ENCODE peak calls at places on chromosomes 4 and X, in eight cellular contexts. One of them, this sample, is unnamed.

GRCh38 chrX:110317079-110317819 is 636 bp downstream of the AMMECR1 start:
- DNase-seq in RWPE2: peak
- DNase-seq in A549: peak
- DNase-seq in esophagus muscularis mucosa: no peak
- DNase-seq in GM23338: peak
- DNase-seq in right atrium auricular region: no peak
- DNase-seq in A673: peak
- DNase-seq in mammary epithelial cell: no peak
- DNase-seq in this sample: peak

GRCh38 chr4:13988347-13989265 is 361.1 kb upstream of the BOD1L1 start:
- DNase-seq in right atrium auricular region: peak
- DNase-seq in RWPE2: peak
- DNase-seq in esophagus muscularis mucosa: peak
- DNase-seq in mammary epithelial cell: peak
- DNase-seq in GM23338: no peak
- DNase-seq in A549: peak
- DNase-seq in A673: peak
- DNase-seq in this sample: peak

GRCh38 chr4:153852501-153852900 is 63.6 kb upstream of the SFRP2 start:
- DNase-seq in mammary epithelial cell: no peak
- DNase-seq in esophagus muscularis mucosa: no peak
- DNase-seq in right atrium auricular region: no peak
- DNase-seq in RWPE2: no peak
- DNase-seq in A549: no peak
- DNase-seq in A673: no peak
- DNase-seq in GM23338: no peak
- DNase-seq in this sample: peak

GRCh38 chrX:72100824-72101351 is 30.8 kb downstream of the RTL5 start:
- DNase-seq in GM23338: no peak
- DNase-seq in A549: no peak
- DNase-seq in RWPE2: no peak
- DNase-seq in A673: no peak
- DNase-seq in right atrium auricular region: no peak
- DNase-seq in esophagus muscularis mucosa: no peak
- DNase-seq in mammary epithelial cell: no peak
- DNase-seq in this sample: no peak

GRCh38 chr4:158193171-158193749 is 17.0 kb upstream of the TMEM144 start:
- DNase-seq in esophagus muscularis mucosa: no peak
- DNase-seq in A549: peak
- DNase-seq in mammary epithelial cell: no peak
- DNase-seq in GM23338: peak
- DNase-seq in A673: peak
- DNase-seq in RWPE2: no peak
- DNase-seq in right atrium auricular region: no peak
- DNase-seq in this sample: peak

GRCh38 chr4:52780206-52780605 is 29.0 kb upstream of the ERVMER34-1 start:
- DNase-seq in right atrium auricular region: no peak
- DNase-seq in mammary epithelial cell: no peak
- DNase-seq in RWPE2: no peak
- DNase-seq in esophagus muscularis mucosa: peak
- DNase-seq in A549: no peak
- DNase-seq in A673: no peak
- DNase-seq in GM23338: no peak
- DNase-seq in this sample: peak

GRCh38 chrX:22041931-22042530 is 9.9 kb downstream of the PHEX start:
- DNase-seq in GM23338: no peak
- DNase-seq in RWPE2: no peak
- DNase-seq in right atrium auricular region: no peak
- DNase-seq in esophagus muscularis mucosa: no peak
- DNase-seq in A673: no peak
- DNase-seq in mammary epithelial cell: no peak
- DNase-seq in A549: no peak
- DNase-seq in this sample: no peak

GRCh38 chrX:42127563-42127962 is 204.2 kb upstream of the CASK start:
- DNase-seq in RWPE2: no peak
- DNase-seq in GM23338: no peak
- DNase-seq in right atrium auricular region: no peak
- DNase-seq in mammary epithelial cell: no peak
- DNase-seq in esophagus muscularis mucosa: no peak
- DNase-seq in A673: peak
- DNase-seq in A549: no peak
- DNase-seq in this sample: no peak

GRCh38 chr4:126839066-126839465 is 793.7 kb upstream of the INTU start:
- DNase-seq in RWPE2: no peak
- DNase-seq in esophagus muscularis mucosa: no peak
- DNase-seq in mammary epithelial cell: no peak
- DNase-seq in A549: no peak
- DNase-seq in GM23338: no peak
- DNase-seq in A673: no peak
- DNase-seq in right atrium auricular region: no peak
- DNase-seq in this sample: peak

GRCh38 chr4:52780627-52781354 is 29.6 kb upstream of the ERVMER34-1 start:
- DNase-seq in A673: peak
- DNase-seq in GM23338: peak
- DNase-seq in A549: peak
- DNase-seq in esophagus muscularis mucosa: peak
- DNase-seq in right atrium auricular region: no peak
- DNase-seq in RWPE2: no peak
- DNase-seq in mammary epithelial cell: no peak
- DNase-seq in this sample: peak

GRCh38 chr4:23747131-23747752 is 142.6 kb downstream of the PPARGC1A start:
- DNase-seq in right atrium auricular region: no peak
- DNase-seq in esophagus muscularis mucosa: no peak
- DNase-seq in RWPE2: no peak
- DNase-seq in A549: no peak
- DNase-seq in GM23338: no peak
- DNase-seq in mammary epithelial cell: no peak
- DNase-seq in A673: no peak
- DNase-seq in this sample: no peak

GRCh38 chr4:153159728-153160221 is 44.5 kb upstream of the TRIM2 start:
- DNase-seq in mammary epithelial cell: peak
- DNase-seq in esophagus muscularis mucosa: no peak
- DNase-seq in RWPE2: no peak
- DNase-seq in right atrium auricular region: no peak
- DNase-seq in A673: peak
- DNase-seq in GM23338: no peak
- DNase-seq in A549: no peak
- DNase-seq in this sample: peak

GRCh38 chrX:110402855-110403230 is 44.2 kb downstream of the RTL9 start:
- DNase-seq in right atrium auricular region: no peak
- DNase-seq in A549: peak
- DNase-seq in A673: no peak
- DNase-seq in mammary epithelial cell: peak
- DNase-seq in esophagus muscularis mucosa: no peak
- DNase-seq in RWPE2: no peak
- DNase-seq in GM23338: no peak
- DNase-seq in this sample: no peak

GRCh38 chr4:184165291-184165690 is 52.4 kb downstream of the ENPP6 start:
- DNase-seq in right atrium auricular region: peak
- DNase-seq in A673: no peak
- DNase-seq in RWPE2: no peak
- DNase-seq in GM23338: peak
- DNase-seq in mammary epithelial cell: peak
- DNase-seq in esophagus muscularis mucosa: peak
- DNase-seq in A549: no peak
- DNase-seq in this sample: no peak

GRCh38 chr4:184169225-184169867 is 48.3 kb downstream of the ENPP6 start:
- DNase-seq in A673: no peak
- DNase-seq in mammary epithelial cell: no peak
- DNase-seq in RWPE2: no peak
- DNase-seq in esophagus muscularis mucosa: peak
- DNase-seq in right atrium auricular region: no peak
- DNase-seq in GM23338: peak
- DNase-seq in A549: no peak
- DNase-seq in this sample: no peak

GRCh38 chr4:184167576-184167975 is 50.1 kb downstream of the ENPP6 start:
- DNase-seq in A549: no peak
- DNase-seq in A673: no peak
- DNase-seq in GM23338: peak
- DNase-seq in RWPE2: no peak
- DNase-seq in mammary epithelial cell: no peak
- DNase-seq in right atrium auricular region: peak
- DNase-seq in esophagus muscularis mucosa: no peak
- DNase-seq in this sample: no peak

GRCh38 chr4:184168406-184169019 is 49.2 kb downstream of the ENPP6 start:
- DNase-seq in GM23338: peak
- DNase-seq in esophagus muscularis mucosa: peak
- DNase-seq in A549: peak
- DNase-seq in mammary epithelial cell: peak
- DNase-seq in RWPE2: no peak
- DNase-seq in right atrium auricular region: peak
- DNase-seq in A673: peak
- DNase-seq in this sample: peak

DNA sequence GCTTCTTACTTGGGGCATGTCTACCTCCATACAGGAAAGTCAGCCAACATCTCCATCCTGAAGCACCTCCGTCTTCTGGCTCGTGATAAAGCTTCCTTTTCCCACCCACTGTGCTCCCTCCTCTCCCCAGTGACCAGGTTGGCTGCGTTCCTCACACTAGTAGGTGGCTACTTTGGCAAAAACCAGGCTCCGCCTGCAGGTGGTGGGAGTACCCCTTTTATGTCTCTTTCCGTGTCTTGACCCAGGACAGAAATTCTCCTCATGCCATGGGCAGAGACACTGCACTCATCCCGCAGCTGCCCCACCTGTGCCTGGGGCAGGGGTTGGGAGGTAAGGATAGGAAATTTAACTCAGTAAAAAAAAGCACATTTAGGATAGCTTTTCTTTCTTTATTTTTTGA is 50.9 kb downstream of the ENPP6 start:
- DNase-seq in mammary epithelial cell: no peak
- DNase-seq in GM23338: peak
- DNase-seq in RWPE2: no peak
- DNase-seq in A673: no peak
- DNase-seq in right atrium auricular region: peak
- DNase-seq in A549: no peak
- DNase-seq in esophagus muscularis mucosa: peak
- DNase-seq in this sample: no peak
- H3K4me3 ChIP-seq in mammary epithelial cell: no peak
- H3K4me3 ChIP-seq in GM23338: no peak
- H3K4me3 ChIP-seq in RWPE2: no peak
- H3K4me3 ChIP-seq in A673: no peak
- H3K4me3 ChIP-seq in right atrium auricular region: no peak
- H3K4me3 ChIP-seq in A549: no peak
- H3K4me3 ChIP-seq in esophagus muscularis mucosa: no peak
- H3K4me3 ChIP-seq in this sample: no peak

DNA sequence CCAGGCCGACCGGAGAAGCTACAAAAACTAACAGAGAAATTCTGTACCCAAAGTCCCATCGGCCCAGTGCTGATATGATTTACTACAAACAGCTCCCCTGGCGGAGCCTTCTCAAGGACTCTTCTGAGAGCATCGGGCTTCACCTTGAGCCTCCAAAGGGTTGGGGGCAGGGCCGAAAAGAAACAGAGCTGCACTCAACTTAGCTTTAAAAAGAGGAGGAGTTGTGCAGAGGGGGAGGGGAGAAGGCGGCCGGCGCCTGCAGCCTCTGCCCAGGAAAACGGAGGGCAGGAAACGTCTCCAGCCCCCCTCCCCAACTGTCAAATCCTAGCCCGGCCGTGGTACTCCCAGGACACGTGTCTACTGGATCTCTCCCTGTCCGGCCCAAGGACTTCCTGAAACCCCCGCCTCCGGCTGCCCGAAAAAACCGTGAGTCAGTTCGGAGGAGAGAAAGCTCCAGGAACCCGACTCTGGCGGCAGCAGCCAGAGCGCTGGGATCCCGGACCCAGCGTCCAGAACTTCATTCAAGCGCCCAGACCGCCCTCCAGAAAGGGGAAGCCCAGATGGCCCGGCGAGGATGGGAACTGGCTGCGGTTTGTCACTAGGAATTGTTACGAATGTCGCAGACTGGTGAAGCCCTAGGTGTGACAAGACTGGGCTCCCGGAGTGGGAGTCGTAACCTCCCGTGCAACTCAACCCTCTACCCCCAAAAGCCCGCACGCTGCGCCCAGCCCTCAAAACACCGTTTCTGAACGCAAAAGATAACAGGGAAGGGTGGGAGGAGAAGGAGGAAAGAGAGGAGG is 1.0 kb downstream of the ADAMTS3 start:
- DNase-seq in RWPE2: peak
- DNase-seq in A549: peak
- DNase-seq in GM23338: peak
- DNase-seq in right atrium auricular region: peak
- DNase-seq in A673: peak
- DNase-seq in esophagus muscularis mucosa: peak
- DNase-seq in mammary epithelial cell: peak
- DNase-seq in this sample: peak
- TF ChIP-seq CTCF in RWPE2: peak
- TF ChIP-seq CTCF in A549: no peak
- TF ChIP-seq CTCF in GM23338: peak
- TF ChIP-seq CTCF in right atrium auricular region: peak
- TF ChIP-seq CTCF in A673: no peak
- TF ChIP-seq CTCF in esophagus muscularis mucosa: peak
- TF ChIP-seq CTCF in mammary epithelial cell: peak
- TF ChIP-seq CTCF in this sample: peak

GRCh38 chrX:19640063-19640462 is 124.8 kb upstream of the MAP3K15 start:
- DNase-seq in RWPE2: no peak
- DNase-seq in esophagus muscularis mucosa: no peak
- DNase-seq in A673: no peak
- DNase-seq in mammary epithelial cell: no peak
- DNase-seq in GM23338: no peak
- DNase-seq in A549: no peak
- DNase-seq in right atrium auricular region: no peak
- DNase-seq in this sample: no peak
- H3K4me3 ChIP-seq in RWPE2: no peak
- H3K4me3 ChIP-seq in esophagus muscularis mucosa: no peak
- H3K4me3 ChIP-seq in A673: no peak
- H3K4me3 ChIP-seq in mammary epithelial cell: no peak
- H3K4me3 ChIP-seq in GM23338: no peak
- H3K4me3 ChIP-seq in A549: no peak
- H3K4me3 ChIP-seq in right atrium auricular region: no peak
- H3K4me3 ChIP-seq in this sample: no peak

DNA sequence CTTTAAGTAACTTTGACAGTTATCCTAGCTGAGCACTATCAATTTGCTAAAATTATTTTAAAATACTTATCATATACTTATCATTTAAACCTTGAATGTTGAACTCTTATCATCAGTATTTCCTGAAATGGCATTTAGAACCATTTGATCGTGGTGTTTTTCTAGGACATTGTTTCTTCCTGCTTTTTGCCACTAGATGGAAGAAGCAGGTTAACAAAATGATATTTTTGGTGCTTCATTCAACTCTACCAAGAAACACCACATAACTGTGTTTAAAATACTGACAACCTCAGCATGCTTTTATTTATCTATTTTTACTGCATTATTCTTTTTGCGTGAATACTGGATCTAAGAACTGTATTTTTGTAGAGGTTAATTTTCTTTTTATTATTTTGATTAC is 44.6 kb downstream of the C4orf33 start:
- DNase-seq in GM23338: no peak
- DNase-seq in right atrium auricular region: no peak
- DNase-seq in RWPE2: no peak
- DNase-seq in A549: no peak
- DNase-seq in mammary epithelial cell: no peak
- DNase-seq in esophagus muscularis mucosa: no peak
- DNase-seq in A673: no peak
- DNase-seq in this sample: peak
- TF ChIP-seq CTCF in GM23338: peak
- TF ChIP-seq CTCF in right atrium auricular region: no peak
- TF ChIP-seq CTCF in RWPE2: no peak
- TF ChIP-seq CTCF in A549: no peak
- TF ChIP-seq CTCF in mammary epithelial cell: peak
- TF ChIP-seq CTCF in esophagus muscularis mucosa: no peak
- TF ChIP-seq CTCF in A673: no peak
- TF ChIP-seq CTCF in this sample: peak

This sample was measured in fibroblast of mammary gland.